ENCODE peak calls at places on chromosomes 2 and 18, in five cellular contexts. Q is BE2C, T is A549, W is left lung, X is fibroblast of the aortic adventitia. A is an unnamed sample.

GRCh38 chr2:191748528-191749180 is 70.7 kb downstream of the NABP1 start:
- DNase-seq in Q (no peak), T (no peak), W (no peak), X (peak), A (no peak)

GRCh38 chr2:116444256-116444872 is 1370.1 kb upstream of the DDX18 start:
- DNase-seq in Q (no peak), T (no peak), W (no peak), X (no peak), A (no peak)

GRCh38 chr2:40488927-40489677 is 37.2 kb upstream of the SLC8A1 start:
- DNase-seq in Q (no peak), T (no peak), W (no peak), X (peak), A (no peak)

GRCh38 chr2:46002507-46002883 is 294.7 kb upstream of the EPAS1 start:
- DNase-seq in Q (no peak), T (peak), W (peak), X (peak), A (no peak)

GRCh38 chr2:144096531-144096930 is 423.4 kb downstream of the ZEB2 start:
- DNase-seq in Q (no peak), T (no peak), W (no peak), X (no peak), A (no peak)

GRCh38 chr2:56130463-56131070 is 53.2 kb upstream of the CCDC85A start:
- DNase-seq in Q (peak), T (peak), W (no peak), X (peak), A (no peak)

GRCh38 chr2:164905307-164905706 is 50.0 kb downstream of the SLC38A11 start:
- DNase-seq in Q (no peak), T (no peak), W (no peak), X (no peak), A (no peak)

GRCh38 chr2:151459368-151459767 is 49.7 kb downstream of the RIF1 start:
- DNase-seq in Q (no peak), T (no peak), W (no peak), X (peak), A (no peak)

GRCh38 chr2:146209842-146210275 is 1635.0 kb upstream of the ACVR2A start:
- DNase-seq in Q (no peak), T (no peak), W (no peak), X (no peak), A (no peak)

GRCh38 chr2:214960677-214961076 is 151.2 kb upstream of the BARD1 start:
- DNase-seq in Q (no peak), T (no peak), W (no peak), X (peak), A (no peak)

GRCh38 chr2:71925268-71926097 is 222.2 kb downstream of the CYP26B1 start:
- DNase-seq in Q (peak), T (peak), W (no peak), X (no peak), A (no peak)

GRCh38 chr2:21438949-21439348 is 315.2 kb downstream of the TDRD15 start:
- DNase-seq in Q (no peak), T (peak), W (no peak), X (no peak), A (no peak)

GRCh38 chr18:58080516-58080915 is 36.5 kb downstream of the NEDD4L start:
- DNase-seq in Q (peak), T (no peak), W (no peak), X (no peak), A (no peak)

DNA sequence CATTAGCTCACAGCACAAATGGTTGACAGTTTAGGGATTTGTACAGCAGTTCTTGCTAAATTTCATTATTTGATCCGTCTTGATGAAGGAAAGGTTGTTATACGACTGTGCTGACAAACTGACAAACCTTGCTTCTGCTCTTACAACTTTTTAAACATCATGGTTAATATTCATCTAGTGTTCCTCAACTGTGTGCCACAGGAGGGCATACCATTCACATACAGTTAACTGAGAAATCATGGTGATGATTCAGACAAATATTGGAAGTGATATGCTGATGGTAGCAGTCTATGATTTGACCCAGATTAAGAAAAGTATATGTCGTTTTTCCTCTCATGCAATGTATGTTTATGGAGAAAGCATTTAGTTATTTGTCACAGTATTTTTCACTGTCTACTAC is 129.8 kb upstream of the FSIP2 start:
- DNase-seq in Q (peak), T (peak), W (no peak), X (peak), A (no peak)
- TF ChIP-seq CTCF in Q (peak), T (peak), W (no peak), X (no peak), A (no peak)

DNA sequence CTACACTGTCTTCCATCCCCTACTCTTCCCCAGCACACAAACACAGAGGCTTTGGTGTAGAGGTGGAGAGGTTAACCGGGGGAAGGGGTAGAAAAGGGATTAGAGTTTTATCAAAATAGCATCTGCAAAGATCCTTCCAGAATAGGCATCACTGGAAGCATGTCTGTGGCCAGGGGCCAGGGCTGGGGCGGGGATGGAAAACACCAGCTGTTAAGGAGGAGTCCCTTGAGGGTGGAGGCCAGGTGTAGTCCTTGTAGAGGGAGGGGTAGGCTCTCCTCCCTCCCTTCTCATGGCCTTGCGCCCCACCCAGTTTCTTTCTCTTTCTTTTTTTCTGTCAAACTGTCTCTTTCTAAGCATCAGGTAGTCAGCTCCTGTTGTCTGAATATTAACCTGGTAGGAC is 101.1 kb upstream of the TNP1 start:
- DNase-seq in Q (no peak), T (no peak), W (no peak), X (no peak), A (no peak)
- TF ChIP-seq CTCF in Q (no peak), T (no peak), W (no peak), X (no peak), A (no peak)

GRCh38 chr2:108621689-108622681 is 87.7 kb downstream of the LIMS1 start:
- DNase-seq in Q (no peak), T (no peak), W (no peak), X (no peak), A (no peak)

GRCh38 chr2:108621087-108621559 is 86.9 kb downstream of the LIMS1 start:
- DNase-seq in Q (no peak), T (peak), W (peak), X (no peak), A (peak)

GRCh38 chr2:108623616-108624015 is 89.3 kb downstream of the LIMS1 start:
- DNase-seq in Q (no peak), T (no peak), W (no peak), X (peak), A (no peak)

GRCh38 chr2:108619916-108620620 is 85.8 kb downstream of the LIMS1 start:
- DNase-seq in Q (no peak), T (no peak), W (no peak), X (no peak), A (no peak)

DNA sequence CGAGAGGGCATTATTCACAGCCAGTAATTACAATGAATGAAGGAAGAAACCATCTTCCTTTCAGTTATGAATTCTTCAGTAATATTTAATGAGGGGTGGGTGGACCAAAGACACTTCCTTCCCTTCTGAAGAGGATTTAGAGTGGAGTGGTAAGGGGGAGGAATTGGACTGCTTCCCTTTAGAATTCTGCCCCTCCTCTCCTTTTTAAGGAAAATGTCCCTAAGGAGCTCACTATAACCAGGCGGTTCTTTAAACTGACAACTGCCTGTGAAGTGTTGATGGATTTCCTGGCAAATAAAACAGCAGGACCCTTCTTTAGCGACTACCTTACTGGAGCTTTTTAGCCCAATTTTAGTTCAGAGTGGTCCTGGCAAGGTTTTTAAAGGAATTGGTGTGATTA is 86.4 kb downstream of the LIMS1 start:
- DNase-seq in Q (no peak), T (no peak), W (no peak), X (no peak), A (no peak)
- TF ChIP-seq CTCF in Q (no peak), T (no peak), W (no peak), X (no peak), A (no peak)

GRCh38 chr2:160429248-160430000 is 64.2 kb downstream of the RBMS1 start:
- DNase-seq in Q (no peak), T (peak), W (no peak), X (peak), A (no peak)
- TF ChIP-seq CTCF in Q (peak), T (peak), W (peak), X (peak), A (peak)

GRCh38 chr2:37648316-37649011 is 23.0 kb downstream of the CDC42EP3 start:
- DNase-seq in Q (peak), T (no peak), W (peak), X (peak), A (peak)
- TF ChIP-seq CTCF in Q (peak), T (no peak), W (peak), X (peak), A (peak)

GRCh38 chr2:43082878-43083261 is 143.5 kb downstream of the ZFP36L2 start:
- DNase-seq in Q (no peak), T (no peak), W (no peak), X (no peak), A (no peak)
- TF ChIP-seq CTCF in Q (no peak), T (no peak), W (no peak), X (no peak), A (no peak)

GRCh38 chr2:30226144-30227032 is 4.9 kb upstream of the LBH start:
- DNase-seq in Q (no peak), T (no peak), W (no peak), X (peak), A (peak)

GRCh38 chr2:30224147-30224546 is 7.2 kb upstream of the LBH start:
- DNase-seq in Q (no peak), T (no peak), W (no peak), X (no peak), A (no peak)

GRCh38 chr2:30223413-30223874 is 7.9 kb upstream of the LBH start:
- DNase-seq in Q (no peak), T (no peak), W (no peak), X (no peak), A (no peak)

GRCh38 chr2:30222636-30223360 is 8.5 kb upstream of the LBH start:
- DNase-seq in Q (no peak), T (no peak), W (no peak), X (no peak), A (no peak)

GRCh38 chr2:30225131-30225762 is 6.1 kb upstream of the LBH start:
- DNase-seq in Q (no peak), T (no peak), W (no peak), X (peak), A (peak)
- TF ChIP-seq CTCF in Q (no peak), T (no peak), W (no peak), X (peak), A (no peak)

GRCh38 chr2:167411367-167411766 is 523.1 kb downstream of the XIRP2 start:
- DNase-seq in Q (no peak), T (no peak), W (no peak), X (no peak), A (no peak)
- TF ChIP-seq CTCF in Q (no peak), T (no peak), W (no peak), X (no peak), A (no peak)

DNA sequence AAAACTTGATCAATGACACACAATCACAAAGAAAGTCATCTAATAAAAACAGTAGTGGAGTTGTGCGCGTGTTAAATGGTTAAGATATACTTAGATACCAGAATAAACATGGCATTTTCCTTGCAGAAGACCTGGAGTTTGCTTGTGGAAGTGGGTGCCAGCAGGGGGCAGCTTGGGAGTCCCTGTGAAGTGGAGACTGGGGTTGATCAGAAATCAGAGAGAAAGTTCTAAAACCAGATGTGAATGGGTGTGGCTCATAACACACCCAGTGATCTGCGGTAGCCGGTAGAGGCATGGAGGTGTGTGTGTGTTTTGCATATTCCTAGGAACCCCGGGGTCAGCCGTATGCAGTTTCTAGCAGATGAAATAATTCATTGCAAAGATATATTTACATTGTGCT is 300.1 kb upstream of the TRIB2 start:
- DNase-seq in Q (peak), T (peak), W (peak), X (peak), A (peak)
- TF ChIP-seq CTCF in Q (peak), T (no peak), W (peak), X (peak), A (peak)

GRCh38 chr2:122167561-122167960 is 412.1 kb downstream of the TSN start:
- DNase-seq in Q (peak), T (no peak), W (no peak), X (no peak), A (no peak)

GRCh38 chr2:122166820-122167219 is 411.4 kb downstream of the TSN start:
- DNase-seq in Q (no peak), T (no peak), W (no peak), X (no peak), A (no peak)

GRCh38 chr2:122172812-122173211 is 417.4 kb downstream of the TSN start:
- DNase-seq in Q (no peak), T (no peak), W (no peak), X (no peak), A (no peak)

GRCh38 chr2:122164964-122165363 is 409.5 kb downstream of the TSN start:
- DNase-seq in Q (no peak), T (no peak), W (no peak), X (no peak), A (no peak)

DNA sequence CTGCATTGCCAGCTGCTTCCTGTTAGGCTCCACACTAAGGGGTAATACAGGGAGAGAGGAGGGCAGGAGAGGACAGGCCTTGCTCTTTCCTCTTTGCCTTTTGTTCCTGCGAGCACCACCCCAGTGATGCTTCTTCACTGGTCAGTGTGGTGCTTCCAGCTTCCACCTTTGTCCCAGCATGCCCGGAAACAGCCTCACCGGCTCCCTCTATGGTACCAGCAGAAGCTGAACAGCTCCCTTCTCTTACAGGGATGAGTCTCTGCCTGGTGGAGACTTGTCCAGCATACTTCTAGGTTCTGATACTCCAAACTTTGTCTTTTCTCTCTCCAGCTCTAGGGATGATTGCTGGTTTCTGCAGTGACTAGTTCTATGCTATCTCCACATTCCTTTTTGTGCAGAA is 413.3 kb downstream of the TSN start:
- DNase-seq in Q (peak), T (no peak), W (no peak), X (no peak), A (no peak)
- TF ChIP-seq CTCF in Q (no peak), T (no peak), W (no peak), X (no peak), A (no peak)